ENCODE peak calls at places on chromosomes 3 and 15, in nine cellular contexts. R is T-helper 17 cell; Z is Right ventricle myocardium superior; O is activated CD8-positive, alpha-beta T cell treated with anti-CD3 and anti-CD28 coated beads for 36 hours; V is lower lobe of right lung; K is CD4-positive, CD25-positive, alpha-beta regulatory T cell; N is mucosa of descending colon; X is upper lobe of left lung; J is activated T-cell treated with anti-CD3 and anti-CD28 coated beads, Interleukin-2, amount 50 U/mL, for 4 hours. G is an unnamed sample.

GRCh38 chr3:188914556-188914955 is 257.2 kb upstream of the TPRG1 start:
- ATAC-seq in R (no peak), Z (no peak), O (peak; percentile 76), V (peak; percentile 60), K (no peak), N (no peak), X (peak; percentile 41), J (peak; percentile 82), G (peak; percentile 86)

GRCh38 chr3:42519568-42519962 is 17.1 kb downstream of the VIPR1 start:
- ATAC-seq in R (peak; percentile 29), Z (no peak), O (peak; percentile 95), V (no peak), K (no peak), N (no peak), X (no peak), J (peak; percentile 93), G (peak; percentile 22)

GRCh38 chr3:9732080-9732752 is 681 bp downstream of the BRPF1 start:
- ATAC-seq in R (no peak), Z (no peak), O (peak; percentile 2), V (peak; percentile 5), K (no peak), N (peak; percentile 5), X (no peak), J (no peak), G (peak; percentile 15)

GRCh38 chr15:94272251-94272898 is 41.0 kb downstream of the MCTP2 start:
- ATAC-seq in R (peak; percentile 21), Z (no peak), O (peak; percentile 84), V (no peak), K (no peak), N (peak; percentile 27), X (no peak), J (peak; percentile 40), G (no peak)

GRCh38 chr3:63328386-63328785 is 50.3 kb downstream of the SYNPR start:
- ATAC-seq in R (no peak), Z (peak; percentile 73), O (no peak), V (no peak), K (no peak), N (no peak), X (no peak), J (no peak), G (no peak)

GRCh38 chr15:51198701-51199253 is 104.1 kb upstream of the TNFAIP8L3 start:
- ATAC-seq in R (no peak), Z (no peak), O (no peak), V (no peak), K (no peak), N (no peak), X (no peak), J (peak; percentile 27), G (no peak)

GRCh38 chr3:49519916-49520385 is 34.3 kb upstream of the BSN start:
- ATAC-seq in R (no peak), Z (peak; percentile 5), O (no peak), V (peak; percentile 57), K (no peak), N (peak; percentile 32), X (peak; percentile 21), J (no peak), G (no peak)

GRCh38 chr15:74460298-74460697 is 662 bp downstream of the UBL7 start:
- ATAC-seq in R (no peak), Z (no peak), O (no peak), V (no peak), K (no peak), N (no peak), X (no peak), J (no peak), G (no peak)

GRCh38 chr15:71780349-71780976 is 29.9 kb upstream of the NR2E3 start:
- ATAC-seq in R (peak; percentile 68), Z (peak; percentile 42), O (peak; percentile 66), V (peak; percentile 61), K (peak; percentile 53), N (peak; percentile 56), X (peak; percentile 48), J (peak; percentile 53), G (no peak)

GRCh38 chr3:189758186-189758585 is 127.0 kb downstream of the TP63 start:
- ATAC-seq in R (no peak), Z (no peak), O (no peak), V (no peak), K (no peak), N (no peak), X (no peak), J (no peak), G (no peak)

GRCh38 chr3:10534066-10534465 is 28.7 kb upstream of the ATP2B2 start:
- ATAC-seq in R (no peak), Z (no peak), O (no peak), V (no peak), K (no peak), N (no peak), X (no peak), J (no peak), G (no peak)

GRCh38 chr3:124043023-124043422 is 51.1 kb upstream of the ROPN1 start:
- ATAC-seq in R (no peak), Z (no peak), O (no peak), V (no peak), K (no peak), N (no peak), X (no peak), J (no peak), G (no peak)

GRCh38 chr15:38471974-38472373 is 18.0 kb downstream of the FAM98B start:
- ATAC-seq in R (no peak), Z (no peak), O (no peak), V (no peak), K (no peak), N (no peak), X (no peak), J (no peak), G (no peak)

GRCh38 chr15:87487484-87487883 is 769.1 kb downstream of the NTRK3 start:
- ATAC-seq in R (no peak), Z (peak; percentile 85), O (no peak), V (no peak), K (no peak), N (no peak), X (no peak), J (no peak), G (no peak)

GRCh38 chr15:78067328-78068241 is 9.9 kb downstream of the TBC1D2B start:
- ATAC-seq in R (no peak), Z (no peak), O (no peak), V (no peak), K (no peak), N (peak; percentile 18), X (no peak), J (no peak), G (no peak)

G was measured in esophagus mucosa.